ENCODE peak calls at places on chromosomes 1 and 21, in four cellular contexts. C, I, V and M are unnamed samples.

GRCh38 chr1:202276081-202276715 is 65.5 kb downstream of the UBE2T start:
- DNase-seq in C (no peak), I (no peak), V (no peak), M (no peak)

GRCh38 chr1:46043491-46044017 is 88.9 kb downstream of the PIK3R3 start:
- DNase-seq in C (peak), I (no peak), V (no peak), M (no peak)

GRCh38 chr1:5508669-5509330 is 483.4 kb downstream of the NPHP4 start:
- DNase-seq in C (peak), I (no peak), V (no peak), M (no peak)

GRCh38 chr1:13617108-13617507 is 33.5 kb downstream of the PDPN start:
- DNase-seq in C (no peak), I (no peak), V (no peak), M (no peak)

GRCh38 chr1:201565024-201565730 is 26.2 kb downstream of the NAV1 start:
- DNase-seq in C (no peak), I (no peak), V (peak), M (peak)

GRCh38 chr21:44263221-44263671 is 1.5 kb upstream of the DNMT3L start:
- DNase-seq in C (no peak), I (no peak), V (no peak), M (no peak)

GRCh38 chr1:169289016-169289415 is 78.6 kb downstream of the NME7 start:
- DNase-seq in C (no peak), I (no peak), V (no peak), M (no peak)

GRCh38 chr1:236699366-236699765 is 13.1 kb downstream of the ACTN2 start:
- DNase-seq in C (no peak), I (no peak), V (no peak), M (no peak)

GRCh38 chr1:234863596-234863995 is 253.6 kb upstream of the IRF2BP2 start:
- DNase-seq in C (no peak), I (no peak), V (no peak), M (no peak)

GRCh38 chr1:18926315-18927081 is 24.1 kb upstream of the ALDH4A1 start:
- DNase-seq in C (peak), I (peak), V (no peak), M (peak)

GRCh38 chr21:42320791-42321190 is 5.6 kb upstream of the TFF3 start:
- DNase-seq in C (no peak), I (no peak), V (no peak), M (no peak)

GRCh38 chr1:2019571-2020309 is 595 bp downstream of the GABRD start:
- DNase-seq in C (no peak), I (no peak), V (no peak), M (no peak)

GRCh38 chr21:25188639-25189038 is 418.6 kb downstream of the MRPL39 start:
- DNase-seq in C (no peak), I (no peak), V (no peak), M (no peak)

GRCh38 chr1:171994293-171994692 is 153.0 kb downstream of the DNM3 start:
- DNase-seq in C (no peak), I (no peak), V (no peak), M (no peak)